ENCODE peak calls at places on chromosomes 16 and 17, in five cellular contexts. T is C1 segment of cervical spinal cord; H is stimulated activated CD4-positive, alpha-beta T cell treated with anti-CD3 and anti-CD28 coated beads, Interleukin-15, amount 100 ng/mL, for 24 hours; U is NCI-H2081; G is stimulated activated naive CD4-positive, alpha-beta T cell. M is an unnamed sample.

GRCh38 chr17:58352843-58353719 is 1.1 kb upstream of the SUPT4H1 start:
- DNase-seq in G (no peak), T (no peak), U (no peak), H (peak), M (no peak)

GRCh38 chr17:14768923-14769322 is 468.0 kb downstream of the HS3ST3B1 start:
- DNase-seq in G (no peak), U (no peak), H (no peak), T (no peak), M (no peak)

GRCh38 chr17:15334266-15334665 is 7.1 kb downstream of the TEKT3 start:
- DNase-seq in T (no peak), H (no peak), U (no peak), G (no peak), M (no peak)

GRCh38 chr17:39643271-39643670 is 6.3 kb downstream of the STARD3 start:
- DNase-seq in U (no peak), H (no peak), T (no peak), G (no peak), M (no peak)

GRCh38 chr16:67967956-67968439 is 439 bp downstream of the SLC12A4 start:
- DNase-seq in T (no peak), U (no peak), H (peak), G (no peak), M (no peak)

GRCh38 chr16:3317315-3317999 is 12.2 kb downstream of the ZNF75A start:
- DNase-seq in T (no peak), H (no peak), G (no peak), U (no peak), M (no peak)

GRCh38 chr17:82020874-82021727 is 1.6 kb downstream of the CENPX start:
- DNase-seq in U (peak), T (peak), H (peak), G (peak), M (no peak)

GRCh38 chr16:47060596-47060995 is 83.1 kb downstream of the NETO2 start:
- DNase-seq in H (no peak), T (no peak), G (no peak), U (no peak), M (peak)

GRCh38 chr17:76529224-76529642 is 8.3 kb downstream of the CYGB start:
- DNase-seq in T (peak), U (no peak), G (no peak), H (no peak), M (no peak)

GRCh38 chr17:57475786-57476185 is 219.5 kb downstream of the MSI2 start:
- DNase-seq in T (no peak), G (no peak), U (no peak), H (no peak), M (no peak)

GRCh38 chr17:53032861-53033271 is 789.9 kb upstream of the KIF2B start:
- DNase-seq in U (peak), G (no peak), T (no peak), H (no peak), M (no peak)

GRCh38 chr16:79525132-79525531 is 75.4 kb downstream of the MAF start:
- DNase-seq in T (no peak), H (no peak), G (no peak), U (no peak), M (no peak)

GRCh38 chr16:7345423-7345822 is 12.8 kb downstream of the RBFOX1 start:
- DNase-seq in G (no peak), H (no peak), T (no peak), U (peak), M (no peak)

GRCh38 chr17:6831662-6832263 is at the start of gene TEKT1:
- DNase-seq in H (peak), G (peak), T (peak), U (no peak), M (peak)

GRCh38 chr17:58006563-58006923 is 503 bp downstream of the SRSF1 start:
- DNase-seq in T (peak), H (peak), G (peak), U (peak), M (peak)

GRCh38 chr17:60524463-60525346 is 1.3 kb downstream of the APPBP2 start:
- DNase-seq in U (no peak), H (no peak), T (no peak), G (no peak), M (no peak)

GRCh38 chr16:9008335-9009260 is 44.9 kb upstream of the USP7 start:
- DNase-seq in G (peak), U (peak), T (peak), H (peak), M (peak)

GRCh38 chr17:8120520-8121443 is 2.5 kb upstream of the ALOXE3 start:
- DNase-seq in T (peak), H (peak), G (no peak), U (peak), M (peak)

GRCh38 chr16:86033016-86033474 is 134.1 kb downstream of the IRF8 start:
- DNase-seq in G (no peak), H (no peak), T (peak), U (no peak), M (no peak)

GRCh38 chr16:1614226-1615102 is 2.3 kb downstream of the CRAMP1 start:
- DNase-seq in G (no peak), U (no peak), T (no peak), H (peak), M (no peak)

GRCh38 chr16:55257971-55258613 is 65.9 kb upstream of the IRX6 start:
- DNase-seq in G (no peak), H (peak), U (no peak), T (no peak), M (no peak)

GRCh38 chr16:86248325-86248905 is 261.9 kb upstream of the FOXF1 start:
- DNase-seq in H (no peak), T (no peak), U (no peak), G (no peak), M (peak)